ENCODE peak calls at places on chromosomes 5 and 9, in five cellular contexts. K, M, H, X and F are unnamed samples.

GRCh38 chr9:126805546-126806262 is 864 bp downstream of the ZBTB43 start:
- DNase-seq in K (no peak), X (peak; percentile 39), H (peak; percentile 41), M (peak; percentile 18), F (peak; percentile 78)

GRCh38 chr5:124902097-124902821 is 155.8 kb upstream of the ZNF608 start:
- DNase-seq in X (peak; percentile 45), K (no peak), M (peak; percentile 14), H (peak; percentile 29), F (no peak)

GRCh38 chr5:143064207-143064606 is 294.0 kb downstream of the ARHGAP26 start:
- DNase-seq in K (no peak), H (peak; percentile 88), X (peak; percentile 57), M (no peak), F (no peak)

GRCh38 chr5:84239509-84239908 is 145.2 kb downstream of the EDIL3 start:
- DNase-seq in K (no peak), H (peak; percentile 76), X (peak; percentile 70), M (no peak), F (no peak)

GRCh38 chr5:139494832-139495231 is 12.3 kb upstream of the STING1 start:
- DNase-seq in X (peak; percentile 58), M (no peak), H (peak; percentile 49), K (no peak), F (no peak)

GRCh38 chr9:131095666-131096489 is 453 bp upstream of the AIF1L start:
- DNase-seq in K (peak; percentile 50), X (no peak), M (no peak), H (no peak), F (no peak)

GRCh38 chr9:83285836-83286235 is 222.9 kb upstream of the RASEF start:
- DNase-seq in H (no peak), M (no peak), X (no peak), K (no peak), F (no peak)

GRCh38 chr9:108478431-108478837 is 377.4 kb downstream of the ACTL7B start:
- DNase-seq in K (no peak), X (peak; percentile 90), H (peak; percentile 90), M (no peak), F (no peak)

GRCh38 chr9:124017064-124017928 is 5.7 kb downstream of the LHX2 start:
- DNase-seq in K (no peak), M (no peak), H (no peak), X (no peak), F (no peak)

GRCh38 chr5:38613992-38614836 is 57.8 kb upstream of the LIFR start:
- DNase-seq in X (no peak), K (no peak), M (peak; percentile 93), H (no peak), F (no peak)

GRCh38 chr9:122800066-122801060 is at the start of gene OR1K1:
- DNase-seq in M (no peak), K (no peak), H (no peak), X (no peak), F (no peak)

GRCh38 chr5:149221326-149221725 is 50.3 kb upstream of the AFAP1L1 start:
- DNase-seq in H (peak; percentile 34), M (no peak), X (peak; percentile 83), K (peak; percentile 62), F (no peak)

GRCh38 chr5:18314192-18314778 is 680.0 kb downstream of the TAF11L14 start:
- DNase-seq in M (no peak), X (peak; percentile 20), K (peak; percentile 25), H (peak; percentile 2), F (no peak)

GRCh38 chr5:158074597-158074991 is 215.6 kb upstream of the CLINT1 start:
- DNase-seq in X (no peak), M (no peak), K (no peak), H (no peak), F (no peak)

GRCh38 chr5:166377756-166378155 is 1913.7 kb upstream of the WWC1 start:
- DNase-seq in M (no peak), K (no peak), H (no peak), X (no peak), F (no peak)

GRCh38 chr5:6574111-6574510 is 58.7 kb downstream of the NSUN2 start:
- DNase-seq in K (no peak), X (no peak), H (no peak), M (no peak), F (no peak)

GRCh38 chr9:15155826-15156225 is 151.2 kb downstream of the TTC39B start:
- DNase-seq in X (no peak), K (no peak), H (no peak), M (no peak), F (no peak)

GRCh38 chr9:79929285-79929684 is 357.5 kb downstream of the TLE4 start:
- DNase-seq in H (no peak), M (no peak), X (no peak), K (no peak), F (no peak)

GRCh38 chr9:85898288-85898802 is 42.6 kb upstream of the NAA35 start:
- DNase-seq in X (no peak), M (no peak), H (no peak), K (no peak), F (no peak)

GRCh38 chr5:179871506-179871905 is 12.9 kb upstream of the MRNIP start:
- DNase-seq in H (no peak), K (no peak), X (no peak), M (no peak), F (no peak)

GRCh38 chr5:96344678-96345612 is 88.1 kb downstream of the PCSK1 start:
- DNase-seq in H (peak; percentile 74), K (peak; percentile 45), X (peak; percentile 86), M (peak; percentile 23), F (no peak)

GRCh38 chr5:56808211-56808610 is 7.1 kb upstream of the MAP3K1 start:
- DNase-seq in X (no peak), H (no peak), M (no peak), K (no peak), F (no peak)

GRCh38 chr5:72448368-72448767 is 58.8 kb downstream of the ZNF366 start:
- DNase-seq in K (no peak), M (no peak), X (no peak), H (no peak), F (no peak)

GRCh38 chr9:94757158-94757557 is 30.7 kb downstream of the AOPEP start:
- DNase-seq in H (peak; percentile 67), X (peak; percentile 62), M (no peak), K (no peak), F (no peak)

GRCh38 chr9:113614843-113615648 is 151.5 kb downstream of the RGS3 start:
- DNase-seq in M (peak; percentile 46), H (no peak), K (no peak), X (peak; percentile 74), F (peak; percentile 80)

GRCh38 chr9:98886691-98887229 is 56.9 kb upstream of the COL15A1 start:
- DNase-seq in X (no peak), K (no peak), H (no peak), M (no peak), F (peak; percentile 11)

GRCh38 chr9:112790231-112790774 is 39.7 kb downstream of the SNX30 start:
- DNase-seq in X (no peak), K (no peak), M (no peak), H (no peak), F (no peak)

GRCh38 chr9:110892689-110893088 is 145.6 kb downstream of the LPAR1 start:
- DNase-seq in K (no peak), X (no peak), H (no peak), M (no peak), F (no peak)

GRCh38 chr9:37464426-37465248 is 613 bp downstream of the ZBTB5 start:
- DNase-seq in M (peak; percentile 47), K (no peak), H (peak; percentile 64), X (peak; percentile 63), F (peak; percentile 77)

GRCh38 chr5:109191153-109191558 is 218.6 kb downstream of the PJA2 start:
- DNase-seq in M (no peak), X (peak; percentile 64), K (no peak), H (peak; percentile 48), F (no peak)

GRCh38 chr9:89038354-89039091 is 47.3 kb downstream of the S1PR3 start:
- DNase-seq in K (peak; percentile 11), M (no peak), H (peak; percentile 85), X (peak; percentile 97), F (no peak)